ENCODE peak calls at places on chromosomes 3 and 15, in seven cellular contexts. P is mammary epithelial cell, B is heart left ventricle, N is fibroblast of the aortic adventitia, Q is PC-3, U is anterior cingulate cortex, Y is HuH-7. Z is an unnamed sample.

GRCh38 chr15:98724495-98724894 is 76.2 kb downstream of the IGF1R start:
- DNase-seq in P (no peak), B (no peak), N (no peak), Q (no peak), U (no peak), Y (no peak), Z (no peak)

GRCh38 chr3:72336821-72337479 is 511.3 kb downstream of the SHQ1 start:
- DNase-seq in P (peak), B (peak), N (peak), Q (peak), U (peak), Y (no peak), Z (peak)

GRCh38 chr3:73480187-73480672 is 144.5 kb downstream of the PDZRN3 start:
- DNase-seq in P (no peak), B (no peak), N (peak), Q (no peak), U (no peak), Y (no peak), Z (no peak)

GRCh38 chr3:126208618-126209256 is 28.4 kb upstream of the ALDH1L1 start:
- DNase-seq in P (peak), B (peak), N (peak), Q (peak), U (peak), Y (no peak), Z (peak)

GRCh38 chr3:194298331-194299227 is 52.5 kb downstream of the CPN2 start:
- DNase-seq in P (no peak), B (no peak), N (no peak), Q (no peak), U (no peak), Y (no peak), Z (no peak)

GRCh38 chr3:172612871-172613678 is 89.8 kb upstream of the TNFSF10 start:
- DNase-seq in P (no peak), B (no peak), N (no peak), Q (no peak), U (no peak), Y (no peak), Z (no peak)

GRCh38 chr15:79050977-79051376 is 39.6 kb downstream of the RASGRF1 start:
- DNase-seq in P (no peak), B (no peak), N (no peak), Q (no peak), U (no peak), Y (no peak), Z (no peak)

GRCh38 chr3:44729384-44729910 is at the start of gene ZNF501:
- DNase-seq in P (peak), B (peak), N (peak), Q (no peak), U (peak), Y (peak), Z (peak)

GRCh38 chr15:73691398-73691797 is 7.2 kb downstream of the CD276 start:
- DNase-seq in P (peak), B (peak), N (peak), Q (peak), U (peak), Y (peak), Z (peak)

GRCh38 chr15:89740137-89740536 is 10.9 kb downstream of the MESP1 start:
- DNase-seq in P (peak), B (peak), N (peak), Q (peak), U (peak), Y (peak), Z (peak)

GRCh38 chr15:44243146-44243545 is 45.4 kb upstream of the GOLM2 start:
- DNase-seq in P (no peak), B (no peak), N (peak), Q (no peak), U (no peak), Y (no peak), Z (no peak)

GRCh38 chr3:121111914-121112612 is 204.1 kb downstream of the STXBP5L start:
- DNase-seq in P (no peak), B (no peak), N (no peak), Q (peak), U (no peak), Y (peak), Z (no peak)

GRCh38 chr3:115825046-115825445 is 201.7 kb downstream of the GAP43 start:
- DNase-seq in P (peak), B (no peak), N (peak), Q (peak), U (no peak), Y (no peak), Z (no peak)

GRCh38 chr3:77795013-77795412 is 755.1 kb downstream of the ROBO2 start:
- DNase-seq in P (no peak), B (no peak), N (no peak), Q (no peak), U (no peak), Y (no peak), Z (no peak)

GRCh38 chr3:180531303-180532278 is 70.4 kb upstream of the TTC14 start:
- DNase-seq in P (no peak), B (no peak), N (no peak), Q (no peak), U (no peak), Y (no peak), Z (no peak)

GRCh38 chr3:53045784-53046170 is at the start of gene SFMBT1:
- DNase-seq in P (peak), B (peak), N (peak), Q (peak), U (peak), Y (peak), Z (peak)

GRCh38 chr3:170732660-170733245 is 137.2 kb downstream of the RPL22L1 start:
- DNase-seq in P (no peak), B (no peak), N (peak), Q (no peak), U (no peak), Y (no peak), Z (no peak)

GRCh38 chr15:33860749-33861148 is 107.5 kb upstream of the CHRM5 start:
- DNase-seq in P (peak), B (no peak), N (peak), Q (peak), U (no peak), Y (no peak), Z (no peak)

GRCh38 chr3:126127452-126127851 is 43.5 kb upstream of the SLC41A3 start:
- DNase-seq in P (no peak), B (peak), N (no peak), Q (no peak), U (no peak), Y (no peak), Z (no peak)

GRCh38 chr3:4462641-4463040 is 4.4 kb downstream of the SUMF1 start:
- DNase-seq in P (no peak), B (no peak), N (no peak), Q (no peak), U (no peak), Y (no peak), Z (no peak)

GRCh38 chr3:169914321-169914720 is 2.9 kb downstream of the SAMD7 start:
- DNase-seq in P (peak), B (no peak), N (peak), Q (peak), U (no peak), Y (no peak), Z (no peak)

GRCh38 chr3:15102256-15102655 is 3.3 kb upstream of the RBSN start:
- DNase-seq in P (peak), B (peak), N (no peak), Q (peak), U (peak), Y (no peak), Z (no peak)

GRCh38 chr3:14148041-14148985 is 23.5 kb downstream of the TMEM43 start:
- DNase-seq in P (no peak), B (peak), N (no peak), Q (no peak), U (no peak), Y (peak), Z (peak)

GRCh38 chr3:155010416-155010815 is 69.7 kb upstream of the MME start:
- DNase-seq in P (no peak), B (no peak), N (no peak), Q (no peak), U (no peak), Y (no peak), Z (no peak)

GRCh38 chr15:73600413-73601050 is 32.7 kb downstream of the NPTN start:
- DNase-seq in P (no peak), B (no peak), N (no peak), Q (no peak), U (no peak), Y (no peak), Z (no peak)

GRCh38 chr3:40576431-40576830 is 51.7 kb downstream of the ZNF621 start:
- DNase-seq in P (no peak), B (no peak), N (no peak), Q (no peak), U (no peak), Y (no peak), Z (no peak)

GRCh38 chr3:62188547-62189375 is 184.6 kb downstream of the FEZF2 start:
- DNase-seq in P (peak), B (peak), N (peak), Q (peak), U (peak), Y (peak), Z (peak)

GRCh38 chr3:76383781-76384180 is 598.4 kb upstream of the ZNF717 start:
- DNase-seq in P (no peak), B (no peak), N (no peak), Q (no peak), U (peak), Y (no peak), Z (no peak)

GRCh38 chr3:98695816-98696215 is 67.3 kb upstream of the ST3GAL6 start:
- DNase-seq in P (no peak), B (no peak), N (peak), Q (peak), U (no peak), Y (no peak), Z (no peak)

GRCh38 chr3:193701896-193702644 is 109.1 kb downstream of the OPA1 start:
- DNase-seq in P (peak), B (no peak), N (peak), Q (peak), U (no peak), Y (no peak), Z (no peak)

GRCh38 chr3:71142440-71143161 is 440.9 kb downstream of the FOXP1 start:
- DNase-seq in P (no peak), B (no peak), N (no peak), Q (no peak), U (no peak), Y (no peak), Z (peak)

GRCh38 chr15:32849769-32850668 is 132.2 kb downstream of the GREM1 start:
- DNase-seq in P (peak), B (no peak), N (peak), Q (peak), U (no peak), Y (no peak), Z (no peak)

GRCh38 chr15:45790325-45790943 is 155.6 kb downstream of the SQOR start:
- DNase-seq in P (peak), B (peak), N (peak), Q (peak), U (no peak), Y (peak), Z (peak)

GRCh38 chr15:27847775-27848710 is 251.1 kb downstream of the OCA2 start:
- DNase-seq in P (no peak), B (no peak), N (no peak), Q (no peak), U (no peak), Y (no peak), Z (no peak)

Z was measured in HT-29.